ENCODE peak calls at places on chromosomes 13 and 19, in five cellular contexts. One of them, this sample, is unnamed.

GRCh38 chr19:47357788-47358680 is 8.9 kb downstream of the DHX34 start:
- DNase-seq in cardiac muscle cell: no peak
- DNase-seq in CD8-positive, alpha-beta memory T cell: no peak
- DNase-seq in fibroblast of the aortic adventitia: no peak
- DNase-seq in HAP-1: no peak
- DNase-seq in this sample: peak

GRCh38 chr13:39963612-39964011 is 308.1 kb downstream of the COG6 start:
- DNase-seq in cardiac muscle cell: no peak
- DNase-seq in CD8-positive, alpha-beta memory T cell: no peak
- DNase-seq in fibroblast of the aortic adventitia: no peak
- DNase-seq in HAP-1: no peak
- DNase-seq in this sample: no peak

GRCh38 chr13:112779856-112780604 is 90.2 kb downstream of the ATP11A start:
- DNase-seq in cardiac muscle cell: no peak
- DNase-seq in CD8-positive, alpha-beta memory T cell: no peak
- DNase-seq in fibroblast of the aortic adventitia: no peak
- DNase-seq in HAP-1: no peak
- DNase-seq in this sample: peak

GRCh38 chr13:32902898-32903297 is 113.3 kb upstream of the KL start:
- DNase-seq in cardiac muscle cell: peak
- DNase-seq in CD8-positive, alpha-beta memory T cell: no peak
- DNase-seq in fibroblast of the aortic adventitia: peak
- DNase-seq in HAP-1: no peak
- DNase-seq in this sample: no peak

GRCh38 chr13:94778585-94778984 is 66.2 kb upstream of the SOX21 start:
- DNase-seq in cardiac muscle cell: no peak
- DNase-seq in CD8-positive, alpha-beta memory T cell: no peak
- DNase-seq in fibroblast of the aortic adventitia: no peak
- DNase-seq in HAP-1: no peak
- DNase-seq in this sample: no peak

GRCh38 chr19:10285393-10285792 is 1.4 kb upstream of the ICAM4 start:
- DNase-seq in cardiac muscle cell: no peak
- DNase-seq in CD8-positive, alpha-beta memory T cell: no peak
- DNase-seq in fibroblast of the aortic adventitia: no peak
- DNase-seq in HAP-1: no peak
- DNase-seq in this sample: no peak

GRCh38 chr19:12353375-12353774 is 12.1 kb downstream of the ZNF442 start:
- DNase-seq in cardiac muscle cell: no peak
- DNase-seq in CD8-positive, alpha-beta memory T cell: no peak
- DNase-seq in fibroblast of the aortic adventitia: no peak
- DNase-seq in HAP-1: no peak
- DNase-seq in this sample: no peak

GRCh38 chr19:35352177-35352447 is 4.4 kb downstream of the FFAR1 start:
- DNase-seq in cardiac muscle cell: no peak
- DNase-seq in CD8-positive, alpha-beta memory T cell: no peak
- DNase-seq in fibroblast of the aortic adventitia: no peak
- DNase-seq in HAP-1: no peak
- DNase-seq in this sample: no peak

GRCh38 chr19:50728084-50728737 is 5.0 kb downstream of the CLEC11A start:
- DNase-seq in cardiac muscle cell: peak
- DNase-seq in CD8-positive, alpha-beta memory T cell: no peak
- DNase-seq in fibroblast of the aortic adventitia: peak
- DNase-seq in HAP-1: peak
- DNase-seq in this sample: peak

GRCh38 chr13:91744284-91744683 is 345.9 kb downstream of the GPC5 start:
- DNase-seq in cardiac muscle cell: no peak
- DNase-seq in CD8-positive, alpha-beta memory T cell: no peak
- DNase-seq in fibroblast of the aortic adventitia: no peak
- DNase-seq in HAP-1: no peak
- DNase-seq in this sample: no peak

GRCh38 chr19:4477034-4477801 is 5.1 kb downstream of the HDGFL2 start:
- DNase-seq in cardiac muscle cell: no peak
- DNase-seq in CD8-positive, alpha-beta memory T cell: no peak
- DNase-seq in fibroblast of the aortic adventitia: no peak
- DNase-seq in HAP-1: no peak
- DNase-seq in this sample: no peak

GRCh38 chr19:55973982-55974381 is 12.6 kb upstream of the NLRP5 start:
- DNase-seq in cardiac muscle cell: no peak
- DNase-seq in CD8-positive, alpha-beta memory T cell: no peak
- DNase-seq in fibroblast of the aortic adventitia: no peak
- DNase-seq in HAP-1: no peak
- DNase-seq in this sample: no peak

GRCh38 chr13:75550159-75550567 is 572 bp downstream of the UCHL3 start:
- DNase-seq in cardiac muscle cell: peak
- DNase-seq in CD8-positive, alpha-beta memory T cell: no peak
- DNase-seq in fibroblast of the aortic adventitia: peak
- DNase-seq in HAP-1: peak
- DNase-seq in this sample: peak

GRCh38 chr19:13079542-13079986 is 23.1 kb downstream of the LYL1 start:
- DNase-seq in cardiac muscle cell: peak
- DNase-seq in CD8-positive, alpha-beta memory T cell: no peak
- DNase-seq in fibroblast of the aortic adventitia: peak
- DNase-seq in HAP-1: no peak
- DNase-seq in this sample: peak

GRCh38 chr19:29292146-29292545 is 79.2 kb upstream of the UQCRFS1 start:
- DNase-seq in cardiac muscle cell: no peak
- DNase-seq in CD8-positive, alpha-beta memory T cell: no peak
- DNase-seq in fibroblast of the aortic adventitia: no peak
- DNase-seq in HAP-1: no peak
- DNase-seq in this sample: no peak

GRCh38 chr13:70107125-70107497 is 515 bp upstream of the ATXN8OS start:
- DNase-seq in cardiac muscle cell: no peak
- DNase-seq in CD8-positive, alpha-beta memory T cell: no peak
- DNase-seq in fibroblast of the aortic adventitia: no peak
- DNase-seq in HAP-1: no peak
- DNase-seq in this sample: no peak

GRCh38 chr19:19269952-19270694 is 3.0 kb downstream of the TM6SF2 start:
- DNase-seq in cardiac muscle cell: no peak
- DNase-seq in CD8-positive, alpha-beta memory T cell: no peak
- DNase-seq in fibroblast of the aortic adventitia: no peak
- DNase-seq in HAP-1: no peak
- DNase-seq in this sample: no peak

GRCh38 chr13:109725297-109725696 is 61.1 kb downstream of the IRS2 start:
- DNase-seq in cardiac muscle cell: no peak
- DNase-seq in CD8-positive, alpha-beta memory T cell: no peak
- DNase-seq in fibroblast of the aortic adventitia: no peak
- DNase-seq in HAP-1: no peak
- DNase-seq in this sample: no peak

GRCh38 chr13:76903544-76904162 is 17.4 kb upstream of the KCTD12 start:
- DNase-seq in cardiac muscle cell: peak
- DNase-seq in CD8-positive, alpha-beta memory T cell: peak
- DNase-seq in fibroblast of the aortic adventitia: peak
- DNase-seq in HAP-1: peak
- DNase-seq in this sample: peak

GRCh38 chr13:42229287-42229686 is 42.7 kb upstream of the AKAP11 start:
- DNase-seq in cardiac muscle cell: no peak
- DNase-seq in CD8-positive, alpha-beta memory T cell: no peak
- DNase-seq in fibroblast of the aortic adventitia: no peak
- DNase-seq in HAP-1: peak
- DNase-seq in this sample: peak

GRCh38 chr13:30870049-30870884 is 35.8 kb upstream of the MEDAG start:
- DNase-seq in cardiac muscle cell: peak
- DNase-seq in CD8-positive, alpha-beta memory T cell: no peak
- DNase-seq in fibroblast of the aortic adventitia: peak
- DNase-seq in HAP-1: no peak
- DNase-seq in this sample: peak

GRCh38 chr13:92967923-92968322 is 258.7 kb upstream of the GPC6 start:
- DNase-seq in cardiac muscle cell: peak
- DNase-seq in CD8-positive, alpha-beta memory T cell: no peak
- DNase-seq in fibroblast of the aortic adventitia: peak
- DNase-seq in HAP-1: no peak
- DNase-seq in this sample: peak

GRCh38 chr13:95099541-95099940 is 201.7 kb downstream of the ABCC4 start:
- DNase-seq in cardiac muscle cell: peak
- DNase-seq in CD8-positive, alpha-beta memory T cell: no peak
- DNase-seq in fibroblast of the aortic adventitia: peak
- DNase-seq in HAP-1: no peak
- DNase-seq in this sample: peak

GRCh38 chr19:40279120-40279551 is 6.0 kb downstream of the AKT2 start:
- DNase-seq in cardiac muscle cell: peak
- DNase-seq in CD8-positive, alpha-beta memory T cell: peak
- DNase-seq in fibroblast of the aortic adventitia: peak
- DNase-seq in HAP-1: no peak
- DNase-seq in this sample: peak

GRCh38 chr19:40163541-40164129 is 27.6 kb upstream of the MAP3K10 start:
- DNase-seq in cardiac muscle cell: no peak
- DNase-seq in CD8-positive, alpha-beta memory T cell: no peak
- DNase-seq in fibroblast of the aortic adventitia: no peak
- DNase-seq in HAP-1: no peak
- DNase-seq in this sample: no peak

DNA sequence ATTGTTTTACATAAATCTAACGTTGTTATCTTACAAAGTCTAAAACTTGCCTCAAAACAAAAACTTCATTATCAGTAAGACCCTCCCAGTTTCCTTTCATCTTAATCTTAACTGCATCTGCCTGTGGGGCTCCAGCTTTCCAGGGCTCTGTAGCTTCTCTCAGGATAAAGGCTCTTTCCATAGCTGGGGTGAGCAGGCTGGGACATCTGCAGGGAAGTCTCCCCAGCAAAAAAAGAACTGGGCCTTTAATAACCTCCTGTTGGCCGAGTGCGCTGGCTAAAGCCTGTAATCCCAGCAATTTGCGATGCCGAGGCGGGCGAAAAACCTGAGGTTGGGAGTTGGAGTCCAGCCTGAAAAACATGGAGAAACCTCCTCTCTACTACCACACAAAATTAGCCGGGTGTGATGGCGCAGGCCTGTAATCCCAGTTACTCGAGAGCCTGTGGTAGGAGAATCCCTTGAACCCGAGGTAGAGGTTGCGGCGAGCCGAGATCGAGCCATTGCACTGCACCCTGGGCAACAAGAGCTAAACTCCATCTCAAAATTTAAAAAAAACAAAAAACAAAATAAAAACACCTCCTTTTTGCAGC is 142.9 kb downstream of the ZNF737 start:
- DNase-seq in cardiac muscle cell: peak
- DNase-seq in CD8-positive, alpha-beta memory T cell: no peak
- DNase-seq in fibroblast of the aortic adventitia: no peak
- DNase-seq in HAP-1: no peak
- DNase-seq in this sample: peak
- H3K4me3 ChIP-seq in cardiac muscle cell: peak
- H3K4me3 ChIP-seq in CD8-positive, alpha-beta memory T cell: peak
- H3K4me3 ChIP-seq in fibroblast of the aortic adventitia: peak
- H3K4me3 ChIP-seq in HAP-1: no peak
- H3K4me3 ChIP-seq in this sample: peak

GRCh38 chr19:49543032-49543431 is 15.2 kb downstream of the RCN3 start:
- DNase-seq in cardiac muscle cell: no peak
- DNase-seq in CD8-positive, alpha-beta memory T cell: no peak
- DNase-seq in fibroblast of the aortic adventitia: no peak
- DNase-seq in HAP-1: no peak
- DNase-seq in this sample: no peak

GRCh38 chr19:49544154-49544553 is 16.4 kb downstream of the RCN3 start:
- DNase-seq in cardiac muscle cell: no peak
- DNase-seq in CD8-positive, alpha-beta memory T cell: no peak
- DNase-seq in fibroblast of the aortic adventitia: no peak
- DNase-seq in HAP-1: no peak
- DNase-seq in this sample: no peak

GRCh38 chr19:49539192-49539952 is 11.6 kb downstream of the RCN3 start:
- DNase-seq in cardiac muscle cell: no peak
- DNase-seq in CD8-positive, alpha-beta memory T cell: no peak
- DNase-seq in fibroblast of the aortic adventitia: no peak
- DNase-seq in HAP-1: no peak
- DNase-seq in this sample: no peak

GRCh38 chr19:49542446-49542845 is 14.6 kb downstream of the RCN3 start:
- DNase-seq in cardiac muscle cell: no peak
- DNase-seq in CD8-positive, alpha-beta memory T cell: no peak
- DNase-seq in fibroblast of the aortic adventitia: no peak
- DNase-seq in HAP-1: no peak
- DNase-seq in this sample: no peak

DNA sequence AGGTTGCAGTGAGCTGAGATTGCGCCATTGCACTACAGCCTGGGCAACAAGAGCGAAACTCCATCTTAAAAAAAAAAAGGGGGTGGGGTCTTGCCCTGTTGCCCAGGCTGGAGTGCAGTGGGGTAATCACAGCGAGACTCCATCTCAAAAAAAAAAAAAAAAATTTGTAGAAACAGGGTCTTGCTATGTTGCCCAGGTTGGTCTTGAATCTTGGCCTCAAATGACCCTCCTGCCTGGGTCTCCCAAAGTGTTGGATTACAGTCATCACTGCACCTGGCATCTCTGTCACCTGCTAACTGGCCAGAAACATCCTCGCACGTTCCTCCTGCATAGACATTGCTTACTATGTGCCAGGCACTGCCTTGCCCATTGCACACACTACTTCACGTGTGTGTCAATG is 14.1 kb downstream of the RCN3 start:
- DNase-seq in cardiac muscle cell: no peak
- DNase-seq in CD8-positive, alpha-beta memory T cell: no peak
- DNase-seq in fibroblast of the aortic adventitia: no peak
- DNase-seq in HAP-1: no peak
- DNase-seq in this sample: no peak
- H3K4me3 ChIP-seq in cardiac muscle cell: no peak
- H3K4me3 ChIP-seq in CD8-positive, alpha-beta memory T cell: no peak
- H3K4me3 ChIP-seq in fibroblast of the aortic adventitia: no peak
- H3K4me3 ChIP-seq in HAP-1: no peak
- H3K4me3 ChIP-seq in this sample: no peak

DNA sequence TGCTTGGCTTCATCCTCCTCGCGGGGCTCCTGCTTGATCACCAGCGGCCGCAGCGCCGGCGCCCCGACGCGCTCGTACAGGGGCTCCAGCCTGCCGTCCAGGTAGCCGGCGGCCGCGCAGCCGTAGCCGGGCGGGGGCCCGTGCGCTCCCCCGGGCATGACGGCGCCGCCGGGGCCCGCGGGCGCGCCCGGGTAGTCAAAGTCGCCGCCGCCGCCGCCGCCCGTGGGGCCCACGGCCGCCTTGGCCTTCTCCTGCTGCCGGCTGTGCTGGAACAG is 497 bp downstream of the CEBPA start:
- DNase-seq in cardiac muscle cell: no peak
- DNase-seq in CD8-positive, alpha-beta memory T cell: no peak
- DNase-seq in fibroblast of the aortic adventitia: no peak
- DNase-seq in HAP-1: no peak
- DNase-seq in this sample: no peak
- H3K4me3 ChIP-seq in cardiac muscle cell: peak
- H3K4me3 ChIP-seq in CD8-positive, alpha-beta memory T cell: no peak
- H3K4me3 ChIP-seq in fibroblast of the aortic adventitia: no peak
- H3K4me3 ChIP-seq in HAP-1: peak
- H3K4me3 ChIP-seq in this sample: peak

DNA sequence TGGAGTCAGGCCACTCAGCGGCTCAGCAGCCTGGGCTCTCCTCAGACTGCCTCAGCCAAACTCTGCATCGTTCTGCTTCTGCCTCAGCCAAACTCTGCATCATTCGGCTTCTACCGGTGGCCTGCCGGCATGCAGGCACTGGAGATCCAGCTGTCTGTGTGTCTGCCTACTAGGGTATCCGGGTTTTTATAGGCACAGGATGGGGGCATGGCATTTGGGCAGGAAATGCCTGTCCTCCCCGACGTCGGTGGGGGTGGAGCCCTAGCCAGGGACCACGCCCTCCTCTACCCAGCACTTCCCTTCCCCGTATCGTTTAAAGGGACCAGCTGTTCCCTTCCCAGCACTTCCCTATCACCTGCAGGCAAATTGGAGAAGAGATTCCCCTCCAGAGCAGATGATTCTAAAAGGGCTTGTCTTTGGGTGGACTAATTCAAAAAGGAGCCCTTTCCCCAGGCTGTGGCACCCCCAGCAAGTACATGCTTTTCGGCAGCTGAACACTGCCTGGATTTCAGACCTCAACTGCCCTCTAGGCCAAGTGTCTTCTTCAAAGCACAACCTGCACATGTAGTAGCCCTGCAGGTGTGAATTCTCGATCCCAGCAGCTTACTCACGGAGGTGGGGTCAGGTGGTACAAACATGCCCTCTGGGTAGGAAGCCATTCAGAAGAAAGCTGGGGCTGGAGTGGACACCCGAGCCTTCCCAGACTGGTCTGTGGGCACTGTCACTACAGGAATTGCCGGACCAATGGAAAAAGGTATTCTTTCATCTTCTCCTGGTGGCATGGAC is 25.5 kb upstream of the GPR12 start:
- DNase-seq in cardiac muscle cell: peak
- DNase-seq in CD8-positive, alpha-beta memory T cell: peak
- DNase-seq in fibroblast of the aortic adventitia: peak
- DNase-seq in HAP-1: no peak
- DNase-seq in this sample: no peak
- H3K4me3 ChIP-seq in cardiac muscle cell: no peak
- H3K4me3 ChIP-seq in CD8-positive, alpha-beta memory T cell: peak
- H3K4me3 ChIP-seq in fibroblast of the aortic adventitia: no peak
- H3K4me3 ChIP-seq in HAP-1: no peak
- H3K4me3 ChIP-seq in this sample: no peak

This sample was measured in choroid plexus epithelial cell.